ENCODE peak calls at places on chromosomes 4 and X, in seven cellular contexts. One of them, this sample, is unnamed.

GRCh38 chrX:71107762-71108360 is 1.3 kb upstream of the CXorf65 start:
- DNase-seq in activated T-cell treated with anti-CD3 and anti-CD28 coated beads, Interleukin-2, amount 50 U/mL, for 48 hours: peak
- DNase-seq in HCEC 1CT: no peak
- DNase-seq in stimulated activated CD8-positive, alpha-beta memory T cell treated with anti-CD3 and anti-CD28 coated beads, Interleukin-15, amount 100 ng/mL, for 4 hours: no peak
- DNase-seq in T-helper 17 cell: no peak
- DNase-seq in SK-MEL-5: no peak
- DNase-seq in LoVo: no peak
- DNase-seq in this sample: no peak

GRCh38 chr4:8838296-8838695 is 33.3 kb downstream of the HMX1 start:
- DNase-seq in activated T-cell treated with anti-CD3 and anti-CD28 coated beads, Interleukin-2, amount 50 U/mL, for 48 hours: no peak
- DNase-seq in HCEC 1CT: no peak
- DNase-seq in stimulated activated CD8-positive, alpha-beta memory T cell treated with anti-CD3 and anti-CD28 coated beads, Interleukin-15, amount 100 ng/mL, for 4 hours: no peak
- DNase-seq in T-helper 17 cell: no peak
- DNase-seq in SK-MEL-5: no peak
- DNase-seq in LoVo: no peak
- DNase-seq in this sample: no peak

GRCh38 chr4:145703850-145704528 is 24.0 kb downstream of the C4orf51 start:
- DNase-seq in activated T-cell treated with anti-CD3 and anti-CD28 coated beads, Interleukin-2, amount 50 U/mL, for 48 hours: no peak
- DNase-seq in HCEC 1CT: no peak
- DNase-seq in stimulated activated CD8-positive, alpha-beta memory T cell treated with anti-CD3 and anti-CD28 coated beads, Interleukin-15, amount 100 ng/mL, for 4 hours: no peak
- DNase-seq in T-helper 17 cell: no peak
- DNase-seq in SK-MEL-5: no peak
- DNase-seq in LoVo: no peak
- DNase-seq in this sample: no peak

GRCh38 chrX:39753296-39753996 is 344.3 kb downstream of the BCOR start:
- DNase-seq in activated T-cell treated with anti-CD3 and anti-CD28 coated beads, Interleukin-2, amount 50 U/mL, for 48 hours: no peak
- DNase-seq in HCEC 1CT: no peak
- DNase-seq in stimulated activated CD8-positive, alpha-beta memory T cell treated with anti-CD3 and anti-CD28 coated beads, Interleukin-15, amount 100 ng/mL, for 4 hours: no peak
- DNase-seq in T-helper 17 cell: no peak
- DNase-seq in SK-MEL-5: no peak
- DNase-seq in LoVo: peak
- DNase-seq in this sample: no peak

GRCh38 chr4:110195561-110196205 is 2.7 kb downstream of the ELOVL6 start:
- DNase-seq in activated T-cell treated with anti-CD3 and anti-CD28 coated beads, Interleukin-2, amount 50 U/mL, for 48 hours: peak
- DNase-seq in HCEC 1CT: no peak
- DNase-seq in stimulated activated CD8-positive, alpha-beta memory T cell treated with anti-CD3 and anti-CD28 coated beads, Interleukin-15, amount 100 ng/mL, for 4 hours: no peak
- DNase-seq in T-helper 17 cell: no peak
- DNase-seq in SK-MEL-5: no peak
- DNase-seq in LoVo: no peak
- DNase-seq in this sample: no peak

GRCh38 chr4:151175204-151175603 is 75.8 kb downstream of the RPS3A start:
- DNase-seq in activated T-cell treated with anti-CD3 and anti-CD28 coated beads, Interleukin-2, amount 50 U/mL, for 48 hours: no peak
- DNase-seq in HCEC 1CT: no peak
- DNase-seq in stimulated activated CD8-positive, alpha-beta memory T cell treated with anti-CD3 and anti-CD28 coated beads, Interleukin-15, amount 100 ng/mL, for 4 hours: no peak
- DNase-seq in T-helper 17 cell: no peak
- DNase-seq in SK-MEL-5: no peak
- DNase-seq in LoVo: no peak
- DNase-seq in this sample: no peak

GRCh38 chrX:112761239-112762207 is 79.1 kb downstream of the AMOT start:
- DNase-seq in activated T-cell treated with anti-CD3 and anti-CD28 coated beads, Interleukin-2, amount 50 U/mL, for 48 hours: no peak
- DNase-seq in HCEC 1CT: no peak
- DNase-seq in stimulated activated CD8-positive, alpha-beta memory T cell treated with anti-CD3 and anti-CD28 coated beads, Interleukin-15, amount 100 ng/mL, for 4 hours: no peak
- DNase-seq in T-helper 17 cell: no peak
- DNase-seq in SK-MEL-5: no peak
- DNase-seq in LoVo: no peak
- DNase-seq in this sample: no peak

GRCh38 chr4:138300616-138301015 is 58.5 kb upstream of the SLC7A11 start:
- DNase-seq in activated T-cell treated with anti-CD3 and anti-CD28 coated beads, Interleukin-2, amount 50 U/mL, for 48 hours: no peak
- DNase-seq in HCEC 1CT: peak
- DNase-seq in stimulated activated CD8-positive, alpha-beta memory T cell treated with anti-CD3 and anti-CD28 coated beads, Interleukin-15, amount 100 ng/mL, for 4 hours: no peak
- DNase-seq in T-helper 17 cell: no peak
- DNase-seq in SK-MEL-5: no peak
- DNase-seq in LoVo: no peak
- DNase-seq in this sample: no peak

GRCh38 chr4:94803181-94803580 is 45.4 kb downstream of the BMPR1B start:
- DNase-seq in activated T-cell treated with anti-CD3 and anti-CD28 coated beads, Interleukin-2, amount 50 U/mL, for 48 hours: no peak
- DNase-seq in HCEC 1CT: no peak
- DNase-seq in stimulated activated CD8-positive, alpha-beta memory T cell treated with anti-CD3 and anti-CD28 coated beads, Interleukin-15, amount 100 ng/mL, for 4 hours: no peak
- DNase-seq in T-helper 17 cell: no peak
- DNase-seq in SK-MEL-5: no peak
- DNase-seq in LoVo: no peak
- DNase-seq in this sample: no peak

GRCh38 chr4:91525627-91526026 is 778.1 kb upstream of the GRID2 start:
- DNase-seq in activated T-cell treated with anti-CD3 and anti-CD28 coated beads, Interleukin-2, amount 50 U/mL, for 48 hours: no peak
- DNase-seq in HCEC 1CT: no peak
- DNase-seq in stimulated activated CD8-positive, alpha-beta memory T cell treated with anti-CD3 and anti-CD28 coated beads, Interleukin-15, amount 100 ng/mL, for 4 hours: no peak
- DNase-seq in T-helper 17 cell: no peak
- DNase-seq in SK-MEL-5: no peak
- DNase-seq in LoVo: peak
- DNase-seq in this sample: no peak

GRCh38 chr4:107442538-107443083 is 277.4 kb downstream of the PAPSS1 start:
- DNase-seq in activated T-cell treated with anti-CD3 and anti-CD28 coated beads, Interleukin-2, amount 50 U/mL, for 48 hours: no peak
- DNase-seq in HCEC 1CT: no peak
- DNase-seq in stimulated activated CD8-positive, alpha-beta memory T cell treated with anti-CD3 and anti-CD28 coated beads, Interleukin-15, amount 100 ng/mL, for 4 hours: no peak
- DNase-seq in T-helper 17 cell: no peak
- DNase-seq in SK-MEL-5: no peak
- DNase-seq in LoVo: no peak
- DNase-seq in this sample: no peak

GRCh38 chr4:78767350-78767749 is 8.8 kb upstream of the BMP2K start:
- DNase-seq in activated T-cell treated with anti-CD3 and anti-CD28 coated beads, Interleukin-2, amount 50 U/mL, for 48 hours: no peak
- DNase-seq in HCEC 1CT: no peak
- DNase-seq in stimulated activated CD8-positive, alpha-beta memory T cell treated with anti-CD3 and anti-CD28 coated beads, Interleukin-15, amount 100 ng/mL, for 4 hours: no peak
- DNase-seq in T-helper 17 cell: no peak
- DNase-seq in SK-MEL-5: no peak
- DNase-seq in LoVo: no peak
- DNase-seq in this sample: no peak

GRCh38 chr4:59848457-59848856 is 1351.7 kb upstream of the ADGRL3 start:
- DNase-seq in activated T-cell treated with anti-CD3 and anti-CD28 coated beads, Interleukin-2, amount 50 U/mL, for 48 hours: no peak
- DNase-seq in HCEC 1CT: no peak
- DNase-seq in stimulated activated CD8-positive, alpha-beta memory T cell treated with anti-CD3 and anti-CD28 coated beads, Interleukin-15, amount 100 ng/mL, for 4 hours: no peak
- DNase-seq in T-helper 17 cell: no peak
- DNase-seq in SK-MEL-5: no peak
- DNase-seq in LoVo: no peak
- DNase-seq in this sample: no peak

GRCh38 chr4:110586137-110586850 is 36.6 kb downstream of the PITX2 start:
- DNase-seq in activated T-cell treated with anti-CD3 and anti-CD28 coated beads, Interleukin-2, amount 50 U/mL, for 48 hours: no peak
- DNase-seq in HCEC 1CT: peak
- DNase-seq in stimulated activated CD8-positive, alpha-beta memory T cell treated with anti-CD3 and anti-CD28 coated beads, Interleukin-15, amount 100 ng/mL, for 4 hours: no peak
- DNase-seq in T-helper 17 cell: no peak
- DNase-seq in SK-MEL-5: peak
- DNase-seq in LoVo: peak
- DNase-seq in this sample: no peak

GRCh38 chrX:74922922-74923321 is 2.3 kb downstream of the NEXMIF start:
- DNase-seq in activated T-cell treated with anti-CD3 and anti-CD28 coated beads, Interleukin-2, amount 50 U/mL, for 48 hours: no peak
- DNase-seq in HCEC 1CT: no peak
- DNase-seq in stimulated activated CD8-positive, alpha-beta memory T cell treated with anti-CD3 and anti-CD28 coated beads, Interleukin-15, amount 100 ng/mL, for 4 hours: no peak
- DNase-seq in T-helper 17 cell: no peak
- DNase-seq in SK-MEL-5: no peak
- DNase-seq in LoVo: no peak
- DNase-seq in this sample: no peak

GRCh38 chr4:123956204-123956603 is 559.6 kb downstream of the SPRY1 start:
- DNase-seq in activated T-cell treated with anti-CD3 and anti-CD28 coated beads, Interleukin-2, amount 50 U/mL, for 48 hours: no peak
- DNase-seq in HCEC 1CT: no peak
- DNase-seq in stimulated activated CD8-positive, alpha-beta memory T cell treated with anti-CD3 and anti-CD28 coated beads, Interleukin-15, amount 100 ng/mL, for 4 hours: no peak
- DNase-seq in T-helper 17 cell: no peak
- DNase-seq in SK-MEL-5: no peak
- DNase-seq in LoVo: no peak
- DNase-seq in this sample: no peak

GRCh38 chr4:111678466-111678865 is 466.8 kb upstream of the FAM241A start:
- DNase-seq in activated T-cell treated with anti-CD3 and anti-CD28 coated beads, Interleukin-2, amount 50 U/mL, for 48 hours: no peak
- DNase-seq in HCEC 1CT: peak
- DNase-seq in stimulated activated CD8-positive, alpha-beta memory T cell treated with anti-CD3 and anti-CD28 coated beads, Interleukin-15, amount 100 ng/mL, for 4 hours: no peak
- DNase-seq in T-helper 17 cell: no peak
- DNase-seq in SK-MEL-5: no peak
- DNase-seq in LoVo: no peak
- DNase-seq in this sample: no peak